ENCODE peak calls at places on chromosomes 7 and 10, in ten cellular contexts. N is IMR-90, J is H9, T is cardiac muscle cell, C is NCI-H82, K is AG09309, A is ascending aorta, H is EL, P is skeletal muscle cell, E is GF-D8. F is an unnamed sample.

GRCh38 chr10:132982301-132982989 is 40.1 kb upstream of the CFAP46 start:
- DNase-seq in N (no peak), J (no peak), T (no peak), C (no peak), K (no peak), A (no peak), H (no peak), P (no peak), E (no peak), F (no peak)

GRCh38 chr10:119079572-119080520 is 771 bp downstream of the EIF3A start:
- DNase-seq in N (peak), J (peak), T (peak), C (peak), K (no peak), A (peak), H (peak), P (peak), E (no peak), F (peak)

GRCh38 chr10:89845541-89846275 is 144.3 kb downstream of the KIF20B start:
- DNase-seq in N (peak), J (no peak), T (no peak), C (no peak), K (no peak), A (no peak), H (peak), P (peak), E (no peak), F (peak)

GRCh38 chr7:148699024-148699771 is 495 bp downstream of the CUL1 start:
- DNase-seq in N (peak), J (peak), T (peak), C (peak), K (no peak), A (peak), H (peak), P (no peak), E (peak), F (peak)

GRCh38 chr10:14648042-14648765 is 126.5 kb downstream of the FAM107B start:
- DNase-seq in N (peak), J (peak), T (peak), C (peak), K (no peak), A (peak), H (peak), P (no peak), E (peak), F (peak)

GRCh38 chr7:147803625-147804024 is 786.9 kb upstream of the C7orf33 start:
- DNase-seq in N (no peak), J (no peak), T (no peak), C (peak), K (no peak), A (no peak), H (no peak), P (no peak), E (no peak), F (no peak)

GRCh38 chr7:155536451-155536850 is 9.9 kb downstream of the CNPY1 start:
- DNase-seq in N (no peak), J (no peak), T (no peak), C (no peak), K (no peak), A (no peak), H (no peak), P (no peak), E (no peak), F (no peak)

GRCh38 chr7:151550601-151551286 is 31.0 kb upstream of the RHEB start:
- DNase-seq in N (peak), J (no peak), T (no peak), C (no peak), K (no peak), A (no peak), H (peak), P (peak), E (no peak), F (no peak)

GRCh38 chr7:54859545-54859944 is 100.5 kb upstream of the SEC61G start:
- DNase-seq in N (no peak), J (no peak), T (no peak), C (no peak), K (no peak), A (no peak), H (no peak), P (no peak), E (no peak), F (no peak)

GRCh38 chr7:15577600-15577999 is 15.8 kb upstream of the AGMO start:
- DNase-seq in N (no peak), J (no peak), T (no peak), C (no peak), K (no peak), A (no peak), H (no peak), P (no peak), E (no peak), F (no peak)

GRCh38 chr7:156785998-156786543 is 106.9 kb downstream of the LMBR1 start:
- DNase-seq in N (no peak), J (no peak), T (no peak), C (no peak), K (no peak), A (no peak), H (no peak), P (no peak), E (no peak), F (no peak)

GRCh38 chr10:133096616-133097269 is 9.0 kb downstream of the ADGRA1 start:
- DNase-seq in N (no peak), J (no peak), T (no peak), C (no peak), K (no peak), A (no peak), H (no peak), P (no peak), E (no peak), F (no peak)

GRCh38 chr7:15084368-15084767 is 181.8 kb upstream of the DGKB start:
- DNase-seq in N (no peak), J (no peak), T (no peak), C (no peak), K (peak), A (no peak), H (no peak), P (no peak), E (no peak), F (no peak)

GRCh38 chr7:155348806-155349205 is 51.1 kb downstream of the INSIG1 start:
- DNase-seq in N (no peak), J (no peak), T (no peak), C (no peak), K (no peak), A (no peak), H (no peak), P (no peak), E (no peak), F (no peak)

GRCh38 chr10:59027975-59028640 is 148.3 kb upstream of the PHYHIPL start:
- DNase-seq in N (no peak), J (no peak), T (no peak), C (no peak), K (no peak), A (no peak), H (peak), P (peak), E (no peak), F (no peak)

GRCh38 chr7:82690944-82691343 is 247.4 kb upstream of the CACNA2D1 start:
- DNase-seq in N (no peak), J (no peak), T (no peak), C (no peak), K (no peak), A (no peak), H (no peak), P (no peak), E (no peak), F (no peak)

GRCh38 chr10:61869772-61870520 is 31.6 kb upstream of the ARID5B start:
- DNase-seq in N (peak), J (no peak), T (no peak), C (no peak), K (peak), A (no peak), H (peak), P (no peak), E (no peak), F (peak)

GRCh38 chr7:130353196-130353595 is 8.6 kb downstream of the CPA5 start:
- DNase-seq in N (no peak), J (no peak), T (no peak), C (no peak), K (no peak), A (no peak), H (no peak), P (no peak), E (no peak), F (no peak)

GRCh38 chr10:58919927-58920654 is 256.4 kb upstream of the PHYHIPL start:
- DNase-seq in N (peak), J (no peak), T (no peak), C (no peak), K (peak), A (no peak), H (peak), P (peak), E (no peak), F (peak)

GRCh38 chr10:100009283-100009792 is 409 bp downstream of the DNMBP start:
- DNase-seq in N (no peak), J (no peak), T (no peak), C (peak), K (no peak), A (peak), H (no peak), P (no peak), E (no peak), F (no peak)

GRCh38 chr10:43211431-43212042 is 55.3 kb downstream of the RASGEF1A start:
- DNase-seq in N (no peak), J (no peak), T (no peak), C (no peak), K (no peak), A (no peak), H (no peak), P (no peak), E (no peak), F (no peak)

GRCh38 chr10:106652279-106652678 is 512.2 kb downstream of the SORCS1 start:
- DNase-seq in N (no peak), J (no peak), T (no peak), C (no peak), K (no peak), A (no peak), H (no peak), P (no peak), E (no peak), F (no peak)

GRCh38 chr7:22802426-22802825 is 20.2 kb downstream of the TOMM7 start:
- DNase-seq in N (no peak), J (peak), T (no peak), C (peak), K (no peak), A (no peak), H (no peak), P (no peak), E (no peak), F (no peak)

GRCh38 chr7:139735912-139736595 is 41.7 kb downstream of the HIPK2 start:
- DNase-seq in N (no peak), J (no peak), T (no peak), C (no peak), K (no peak), A (peak), H (no peak), P (no peak), E (no peak), F (no peak)

GRCh38 chr7:97006146-97006950 is 995 bp downstream of the DLX6 start:
- DNase-seq in N (peak), J (peak), T (peak), C (peak), K (no peak), A (no peak), H (no peak), P (no peak), E (no peak), F (no peak)

GRCh38 chr7:55078465-55079372 is 59.9 kb downstream of the EGFR start:
- DNase-seq in N (no peak), J (peak), T (no peak), C (no peak), K (no peak), A (no peak), H (no peak), P (no peak), E (no peak), F (no peak)

GRCh38 chr10:103859161-103860141 is 4.1 kb upstream of the SH3PXD2A start:
- DNase-seq in N (peak), J (peak), T (peak), C (peak), K (no peak), A (no peak), H (peak), P (no peak), E (no peak), F (peak)

F was measured in HFFc6.